ENCODE peak calls at places on chromosomes 16 and 17, in four cellular contexts. S is NCI-H1930; Z is activated CD4-positive, CD25-positive, alpha-beta regulatory T cell treated with anti-CD3 and anti-CD28 coated beads, Interleukin-2, amount 50 U/mL, for 16 hours; H is stromal cell of bone marrow. O is an unnamed sample.

GRCh38 chr16:1176280-1176897 is 23.5 kb downstream of the CACNA1H start:
- DNase-seq in S (no peak), Z (no peak), H (no peak), O (no peak)

GRCh38 chr16:81931927-81932326 is 79.3 kb downstream of the SDR42E1 start:
- DNase-seq in S (no peak), Z (no peak), H (no peak), O (no peak)

GRCh38 chr16:14509055-14509454 is 121.0 kb downstream of the PARN start:
- DNase-seq in S (no peak), Z (no peak), H (no peak), O (no peak)

GRCh38 chr17:55442953-55443683 is 21.5 kb upstream of the MMD start:
- DNase-seq in S (no peak), Z (no peak), H (no peak), O (no peak)

GRCh38 chr16:6643083-6643686 is 689.5 kb upstream of the RBFOX1 start:
- DNase-seq in S (peak), Z (peak), H (peak), O (peak)

GRCh38 chr17:36825956-36826350 is 111.3 kb upstream of the LHX1 start:
- DNase-seq in S (no peak), Z (no peak), H (no peak), O (no peak)

GRCh38 chr17:29778936-29779811 is 150.9 kb downstream of the SSH2 start:
- DNase-seq in S (no peak), Z (peak), H (peak), O (peak)

GRCh38 chr17:29291163-29291752 is 2.7 kb downstream of the NUFIP2 start:
- DNase-seq in S (peak), Z (peak), H (peak), O (no peak)

GRCh38 chr16:63613701-63614100 is 1508.2 kb downstream of the CDH11 start:
- DNase-seq in S (no peak), Z (no peak), H (peak), O (no peak)

GRCh38 chr17:10031606-10032005 is 126.5 kb upstream of the RCVRN start:
- DNase-seq in S (no peak), Z (no peak), H (no peak), O (no peak)

GRCh38 chr16:57462978-57463362 is 491 bp downstream of the POLR2C start:
- DNase-seq in S (no peak), Z (no peak), H (no peak), O (no peak)

GRCh38 chr17:71110326-71110725 is 941.0 kb downstream of the KCNJ2 start:
- DNase-seq in S (no peak), Z (no peak), H (no peak), O (no peak)

GRCh38 chr17:8518858-8519257 is 83.2 kb downstream of the NDEL1 start:
- DNase-seq in S (no peak), Z (no peak), H (no peak), O (no peak)

GRCh38 chr17:48546187-48546923 is 1.4 kb upstream of the HOXB2 start:
- DNase-seq in S (peak), Z (no peak), H (no peak), O (no peak)

GRCh38 chr16:70460737-70461261 is 6.4 kb downstream of the FCSK start:
- DNase-seq in S (no peak), Z (no peak), H (no peak), O (no peak)

GRCh38 chr17:66956941-66957340 is 7.6 kb upstream of the CACNG4 start:
- DNase-seq in S (no peak), Z (no peak), H (no peak), O (no peak)

GRCh38 chr17:74360993-74361612 is 565 bp downstream of the BTBD17 start:
- DNase-seq in S (no peak), Z (no peak), H (no peak), O (no peak)

GRCh38 chr16:1310832-1311200 is 1.4 kb downstream of the UBE2I start:
- DNase-seq in S (no peak), Z (no peak), H (no peak), O (peak)

GRCh38 chr17:9138161-9138717 is 116.9 kb downstream of the NTN1 start:
- DNase-seq in S (no peak), Z (no peak), H (no peak), O (no peak)

GRCh38 chr16:87583453-87584131 is 18.7 kb upstream of the JPH3 start:
- DNase-seq in S (no peak), Z (no peak), H (peak), O (no peak)

GRCh38 chr17:64641499-64641898 is 20.6 kb downstream of the SMURF2 start:
- DNase-seq in S (no peak), Z (no peak), H (peak), O (no peak)

GRCh38 chr16:54938351-54939346 is 8.0 kb downstream of the IRX5 start:
- DNase-seq in S (no peak), Z (no peak), H (no peak), O (no peak)